ENCODE peak calls at places on chromosomes 7 and 10, in ten cellular contexts. B, T, W, X, I, S, U, E, V and G are unnamed samples.

GRCh38 chr10:92993671-92994304 is 66.8 kb upstream of the CYP26C1 start:
- DNase-seq in B (peak), T (no peak), W (no peak), X (no peak), I (no peak), S (no peak), U (no peak), E (no peak), V (no peak), G (no peak)

GRCh38 chr10:128927821-128928220 is 539.2 kb upstream of the MGMT start:
- DNase-seq in B (no peak), T (no peak), W (no peak), X (no peak), I (peak), S (no peak), U (no peak), E (peak), V (no peak), G (no peak)

GRCh38 chr7:137443616-137444015 is 100.1 kb upstream of the PTN start:
- DNase-seq in B (peak), T (no peak), W (no peak), X (peak), I (no peak), S (no peak), U (no peak), E (no peak), V (no peak), G (peak)

GRCh38 chr10:44893604-44894468 is 17.3 kb upstream of the TMEM72 start:
- DNase-seq in B (no peak), T (no peak), W (no peak), X (no peak), I (no peak), S (no peak), U (no peak), E (no peak), V (no peak), G (no peak)

GRCh38 chr10:65907199-65907712 is 1018.6 kb upstream of the LRRTM3 start:
- DNase-seq in B (no peak), T (no peak), W (no peak), X (no peak), I (no peak), S (no peak), U (no peak), E (no peak), V (no peak), G (no peak)

GRCh38 chr10:114402871-114403544 is 1.3 kb downstream of the AFAP1L2 start:
- DNase-seq in B (peak), T (no peak), W (no peak), X (no peak), I (peak), S (no peak), U (no peak), E (no peak), V (no peak), G (no peak)

GRCh38 chr10:124151466-124152095 is 58.2 kb upstream of the CHST15 start:
- DNase-seq in B (no peak), T (no peak), W (no peak), X (no peak), I (peak), S (no peak), U (no peak), E (no peak), V (no peak), G (no peak)

GRCh38 chr7:48680996-48681395 is 243.4 kb upstream of the CDC14C start:
- DNase-seq in B (peak), T (no peak), W (no peak), X (no peak), I (no peak), S (no peak), U (no peak), E (no peak), V (peak), G (no peak)

GRCh38 chr7:135259702-135260101 is 26.1 kb downstream of the STRA8 start:
- DNase-seq in B (no peak), T (no peak), W (no peak), X (no peak), I (no peak), S (no peak), U (no peak), E (no peak), V (no peak), G (no peak)

GRCh38 chr7:116576350-116577319 is 51.8 kb downstream of the CAV1 start:
- DNase-seq in B (peak), T (peak), W (no peak), X (peak), I (no peak), S (no peak), U (no peak), E (no peak), V (peak), G (peak)

GRCh38 chr10:86203162-86203905 is 163.3 kb downstream of the GRID1 start:
- DNase-seq in B (peak), T (peak), W (no peak), X (peak), I (peak), S (no peak), U (peak), E (no peak), V (peak), G (no peak)

GRCh38 chr7:47847207-47847606 is 101.1 kb downstream of the PKD1L1 start:
- DNase-seq in B (no peak), T (no peak), W (no peak), X (no peak), I (no peak), S (no peak), U (no peak), E (no peak), V (no peak), G (no peak)

GRCh38 chr7:49639808-49640207 is 133.6 kb upstream of the VWC2 start:
- DNase-seq in B (no peak), T (no peak), W (no peak), X (no peak), I (no peak), S (no peak), U (no peak), E (no peak), V (no peak), G (no peak)

GRCh38 chr10:53836638-53837037 is 964.4 kb downstream of the PCDH15 start:
- DNase-seq in B (no peak), T (no peak), W (no peak), X (no peak), I (no peak), S (no peak), U (no peak), E (no peak), V (no peak), G (no peak)

GRCh38 chr10:132248455-132249231 is 59.1 kb downstream of the STK32C start:
- DNase-seq in B (no peak), T (peak), W (peak), X (peak), I (no peak), S (peak), U (peak), E (no peak), V (peak), G (no peak)

DNA sequence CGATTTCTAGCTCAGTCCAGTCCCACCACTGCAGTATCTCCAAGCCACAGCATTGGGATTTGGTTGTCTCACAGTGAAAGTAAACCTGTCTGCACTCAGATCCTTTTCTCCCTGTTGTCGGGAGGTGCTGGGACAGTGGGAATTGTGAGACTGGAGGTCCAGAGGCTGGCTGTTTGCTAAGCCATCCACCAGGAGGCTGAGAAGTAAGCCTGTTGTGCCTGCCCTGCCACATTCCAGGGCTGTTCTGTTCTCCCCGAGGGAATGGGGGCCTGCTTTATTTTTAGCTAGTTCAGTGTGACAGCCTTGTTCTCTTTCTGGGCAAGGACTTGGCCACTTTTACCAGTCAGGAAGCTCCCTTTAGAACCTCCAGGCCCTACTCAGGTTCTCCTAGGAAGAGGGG is 54.9 kb downstream of the HK1 start:
- DNase-seq in B (no peak), T (peak), W (no peak), X (peak), I (peak), S (no peak), U (no peak), E (no peak), V (peak), G (peak)
- TF ChIP-seq CTCF in B (peak), T (peak), W (no peak), X (peak), I (peak), S (no peak), U (no peak), E (peak), V (peak), G (peak)

GRCh38 chr7:128343554-128344430 is at the start of gene RBM28:
- DNase-seq in B (peak), T (peak), W (peak), X (peak), I (peak), S (peak), U (peak), E (peak), V (peak), G (peak)
- TF ChIP-seq CTCF in B (no peak), T (no peak), W (no peak), X (no peak), I (no peak), S (no peak), U (no peak), E (no peak), V (no peak), G (no peak)

GRCh38 chr10:75853085-75853484 is 421.7 kb downstream of the LRMDA start:
- DNase-seq in B (no peak), T (no peak), W (no peak), X (peak), I (no peak), S (no peak), U (no peak), E (no peak), V (no peak), G (no peak)
- TF ChIP-seq CTCF in B (peak), T (peak), W (peak), X (peak), I (no peak), S (no peak), U (peak), E (peak), V (peak), G (peak)

DNA sequence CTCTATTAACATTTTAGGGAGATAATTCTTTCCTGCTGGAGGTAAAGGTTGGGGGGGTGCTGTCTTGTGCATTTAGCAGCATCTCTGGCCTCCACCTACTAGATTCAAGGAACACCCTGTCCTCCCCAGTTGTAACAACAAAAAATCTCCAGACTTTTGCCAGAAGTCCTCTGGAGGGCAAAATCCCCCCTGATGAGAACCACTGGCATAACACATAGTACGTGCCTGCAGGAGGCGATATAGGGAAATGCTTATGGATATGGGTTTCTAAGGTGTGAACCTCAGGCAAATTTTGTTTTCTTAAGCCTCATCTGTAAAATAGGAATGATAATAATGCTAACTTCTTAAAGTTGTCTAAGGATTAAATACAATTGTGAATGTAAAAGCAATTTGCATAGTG is 2.9 kb upstream of the OSBPL3 start:
- DNase-seq in B (no peak), T (peak), W (no peak), X (no peak), I (no peak), S (no peak), U (no peak), E (no peak), V (no peak), G (no peak)
- TF ChIP-seq CTCF in B (no peak), T (peak), W (no peak), X (peak), I (no peak), S (peak), U (no peak), E (no peak), V (peak), G (peak)

DNA sequence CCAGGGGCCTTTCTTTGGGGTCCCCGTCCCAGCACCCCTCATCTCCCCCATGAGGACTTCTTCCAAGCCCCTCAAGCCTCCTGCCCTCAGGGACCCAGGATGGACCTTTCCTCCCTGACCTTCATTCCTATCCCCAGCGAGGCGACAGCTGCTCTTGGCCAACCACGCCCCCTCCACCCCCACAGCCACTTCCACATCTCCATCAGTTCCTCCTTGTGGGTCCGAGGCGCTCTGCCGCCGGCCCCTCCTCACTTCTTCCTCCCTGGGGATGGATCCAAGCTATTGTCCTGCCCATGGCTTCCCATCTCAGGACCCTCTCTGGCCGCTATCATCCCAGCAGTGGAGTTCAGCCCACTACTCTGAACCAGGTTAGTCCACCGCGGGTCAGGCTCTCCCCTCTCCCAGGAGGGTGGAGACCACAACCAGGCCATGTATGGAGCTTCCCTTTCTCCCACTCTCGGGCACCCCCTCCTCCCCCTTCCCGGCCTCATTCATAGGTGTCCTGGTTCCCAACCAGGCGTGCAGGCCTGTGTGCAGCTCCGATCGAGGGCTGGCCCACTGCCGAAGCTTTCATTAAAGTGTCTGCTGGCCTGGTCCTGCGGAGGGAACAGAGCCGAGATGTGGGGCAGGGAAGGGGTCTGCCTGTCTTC is 1.7 kb upstream of the SH2B2 start:
- DNase-seq in B (no peak), T (no peak), W (peak), X (no peak), I (peak), S (no peak), U (no peak), E (peak), V (no peak), G (no peak)
- TF ChIP-seq CTCF in B (no peak), T (no peak), W (no peak), X (no peak), I (no peak), S (no peak), U (no peak), E (no peak), V (no peak), G (no peak)

GRCh38 chr10:43128331-43128730 is 9.9 kb upstream of the CSGALNACT2 start:
- DNase-seq in B (no peak), T (no peak), W (no peak), X (peak), I (no peak), S (no peak), U (no peak), E (no peak), V (no peak), G (no peak)

GRCh38 chr10:43127447-43127846 is 10.8 kb upstream of the CSGALNACT2 start:
- DNase-seq in B (peak), T (no peak), W (no peak), X (peak), I (no peak), S (no peak), U (no peak), E (no peak), V (no peak), G (no peak)

GRCh38 chr10:43131256-43131655 is 7.0 kb upstream of the CSGALNACT2 start:
- DNase-seq in B (no peak), T (no peak), W (no peak), X (no peak), I (no peak), S (no peak), U (no peak), E (no peak), V (no peak), G (no peak)

GRCh38 chr10:43130756-43131155 is 7.5 kb upstream of the CSGALNACT2 start:
- DNase-seq in B (no peak), T (no peak), W (no peak), X (no peak), I (no peak), S (no peak), U (no peak), E (no peak), V (no peak), G (no peak)

GRCh38 chr10:43128958-43129706 is 9.1 kb upstream of the CSGALNACT2 start:
- DNase-seq in B (peak), T (no peak), W (no peak), X (peak), I (no peak), S (peak), U (no peak), E (no peak), V (peak), G (peak)
- TF ChIP-seq CTCF in B (no peak), T (no peak), W (no peak), X (no peak), I (no peak), S (no peak), U (no peak), E (no peak), V (no peak), G (peak)

GRCh38 chr10:13351340-13351915 is 3.3 kb upstream of the SEPHS1 start:
- DNase-seq in B (no peak), T (no peak), W (peak), X (no peak), I (no peak), S (no peak), U (no peak), E (no peak), V (no peak), G (no peak)

GRCh38 chr10:13356392-13356791 is 8.3 kb upstream of the SEPHS1 start:
- DNase-seq in B (no peak), T (no peak), W (no peak), X (no peak), I (no peak), S (no peak), U (no peak), E (no peak), V (no peak), G (no peak)

GRCh38 chr10:13354783-13355182 is 6.7 kb upstream of the SEPHS1 start:
- DNase-seq in B (no peak), T (no peak), W (no peak), X (no peak), I (no peak), S (no peak), U (no peak), E (no peak), V (no peak), G (no peak)

GRCh38 chr10:13349776-13350274 is 1.7 kb upstream of the SEPHS1 start:
- DNase-seq in B (peak), T (peak), W (peak), X (peak), I (peak), S (no peak), U (peak), E (peak), V (peak), G (peak)

GRCh38 chr10:13352519-13352918 is 4.4 kb upstream of the SEPHS1 start:
- DNase-seq in B (no peak), T (no peak), W (no peak), X (no peak), I (no peak), S (no peak), U (peak), E (no peak), V (no peak), G (no peak)
- TF ChIP-seq CTCF in B (no peak), T (no peak), W (no peak), X (peak), I (no peak), S (peak), U (no peak), E (peak), V (no peak), G (no peak)